ENCODE peak calls at places on chromosomes 3 and 15, in five cellular contexts. B is esophagus squamous epithelium; U is CD8-positive, alpha-beta T cell; Z is progenitor cell of endocrine pancreas; K is B cell. X is an unnamed sample.

GRCh38 chr3:152458725-152459515 is 190.2 kb downstream of the MBNL1 start:
- DNase-seq in B (no peak), U (no peak), Z (no peak), K (no peak), X (no peak)

GRCh38 chr3:4853749-4854140 is 125.5 kb upstream of the BHLHE40 start:
- DNase-seq in B (no peak), U (no peak), Z (no peak), K (no peak), X (no peak)

GRCh38 chr3:123871946-123872345 is 12.2 kb downstream of the MYLK start:
- DNase-seq in B (no peak), U (no peak), Z (no peak), K (no peak), X (no peak)

GRCh38 chr3:52070724-52071621 is 14.6 kb upstream of the DUSP7 start:
- DNase-seq in B (no peak), U (no peak), Z (no peak), K (no peak), X (no peak)

GRCh38 chr3:81743096-81744025 is 18.1 kb downstream of the GBE1 start:
- DNase-seq in B (no peak), U (no peak), Z (no peak), K (no peak), X (no peak)

GRCh38 chr3:32544894-32545293 is 25.8 kb downstream of the DYNC1LI1 start:
- DNase-seq in B (no peak), U (no peak), Z (no peak), K (no peak), X (no peak)

GRCh38 chr3:170735821-170736220 is 134.2 kb downstream of the RPL22L1 start:
- DNase-seq in B (no peak), U (no peak), Z (no peak), K (no peak), X (no peak)

GRCh38 chr3:126197854-126198584 is 17.6 kb upstream of the ALDH1L1 start:
- DNase-seq in B (no peak), U (peak), Z (no peak), K (no peak), X (peak)

GRCh38 chr3:195876297-195877031 is 31.9 kb downstream of the TNK2 start:
- DNase-seq in B (no peak), U (no peak), Z (no peak), K (no peak), X (no peak)

GRCh38 chr15:90099868-90100854 is 2.1 kb downstream of the IDH2 start:
- DNase-seq in B (no peak), U (no peak), Z (no peak), K (no peak), X (no peak)

DNA sequence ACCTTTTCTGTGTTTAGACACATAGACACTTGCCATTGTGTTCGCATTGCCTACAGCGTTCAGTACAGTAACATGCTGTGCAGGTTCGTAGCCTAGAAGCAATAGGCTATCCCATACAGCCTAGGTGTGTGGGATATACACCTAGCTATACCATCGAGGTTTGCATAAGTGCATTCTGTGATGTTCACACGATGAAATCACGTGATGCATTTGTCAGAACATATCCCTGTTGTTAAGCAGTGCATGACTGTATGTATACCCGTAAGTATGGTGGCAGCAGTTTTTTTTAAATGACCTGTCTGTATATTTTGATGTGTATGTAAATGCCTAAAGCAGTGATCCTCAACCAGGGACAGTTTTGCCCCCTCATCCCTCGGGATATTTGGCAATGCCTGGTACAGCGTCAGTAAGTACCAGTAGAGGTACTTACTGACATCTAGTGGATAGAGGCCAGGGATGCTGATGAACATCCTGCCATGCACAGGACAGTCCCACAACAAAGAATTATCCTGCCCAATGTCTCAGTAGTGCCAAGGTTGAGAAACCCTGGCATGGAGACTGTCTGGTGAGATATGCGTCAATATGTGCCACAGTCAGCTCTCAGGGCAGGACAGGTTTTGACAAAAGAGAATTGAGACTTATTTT is 129.1 kb downstream of the HCN4 start:
- DNase-seq in B (no peak), U (no peak), Z (no peak), K (no peak), X (no peak)
- TF ChIP-seq CTCF in B (no peak), U (no peak), Z (no peak), K (no peak), X (no peak)

DNA sequence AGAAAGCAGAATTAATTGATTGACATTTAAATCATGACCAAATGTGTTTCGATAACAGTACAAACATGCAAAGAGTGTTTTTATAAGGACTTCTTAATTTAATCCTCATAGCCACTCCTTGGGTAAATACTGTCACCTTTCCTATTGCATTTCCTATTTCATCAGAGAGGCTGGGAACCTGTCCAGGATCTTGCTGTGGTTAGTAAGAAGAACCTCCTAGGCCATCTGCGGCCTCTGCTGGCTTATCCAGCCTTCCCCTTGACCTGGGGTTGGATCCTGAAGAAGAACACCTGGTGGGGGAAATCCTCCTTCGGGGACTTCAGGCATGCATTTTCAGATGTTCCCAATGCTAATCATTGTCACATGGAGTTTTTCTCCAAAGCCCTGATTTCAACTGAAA is 25.5 kb downstream of the GLDN start:
- DNase-seq in B (no peak), U (no peak), Z (no peak), K (no peak), X (no peak)
- TF ChIP-seq CTCF in B (no peak), U (no peak), Z (no peak), K (no peak), X (no peak)

GRCh38 chr15:52765779-52766178 is 24.4 kb downstream of the ONECUT1 start:
- DNase-seq in B (no peak), U (no peak), Z (no peak), K (no peak), X (no peak)
- TF ChIP-seq CTCF in B (no peak), U (no peak), Z (peak), K (no peak), X (no peak)

GRCh38 chr3:127370906-127371305 is 83.1 kb upstream of the PRR20G start:
- DNase-seq in B (no peak), U (no peak), Z (no peak), K (no peak), X (no peak)
- TF ChIP-seq CTCF in B (no peak), U (no peak), Z (no peak), K (no peak), X (no peak)